ENCODE peak calls at places on chromosomes 4 and X, in nine cellular contexts. R is PC-3; C is kidney; X is uterus; M is left ventricle myocardium inferior; J is fibroblast of lung; H is naive thymus-derived CD4-positive, alpha-beta T cell; P is heart right ventricle; W is CD8-positive, alpha-beta memory T cell. N is an unnamed sample. For H3K9me3, the result is how much of the 10 kb centered on the place peaks cover.

GRCh38 chrX:150352114-150352513 is 11.0 kb upstream of the MAMLD1 start:
- DNase-seq in H (no peak), C (no peak), M (no peak), X (no peak), P (no peak), W (no peak), J (peak), R (peak), N (no peak)

GRCh38 chrX:151871244-151871643 is 41.4 kb upstream of the MAGEA4 start:
- DNase-seq in X (no peak), H (no peak), C (no peak), W (no peak), R (peak), P (no peak), J (peak), M (no peak), N (no peak)

GRCh38 chr4:3812211-3812934 is 46.2 kb downstream of the ADRA2C start:
- DNase-seq in J (no peak), P (no peak), W (no peak), H (no peak), X (no peak), C (peak), M (no peak), R (no peak), N (no peak)

GRCh38 chr4:113801882-113802281 is 40.3 kb upstream of the CAMK2D start:
- DNase-seq in H (no peak), C (no peak), P (no peak), X (no peak), M (no peak), J (no peak), R (no peak), W (no peak), N (no peak)

GRCh38 chrX:41589634-41590270 is 99.0 kb upstream of the GPR34 start:
- DNase-seq in W (no peak), M (no peak), J (peak), X (no peak), H (no peak), C (no peak), R (no peak), P (no peak), N (no peak)

GRCh38 chrX:119502727-119503483 is 34.7 kb downstream of the SLC25A5 start:
- DNase-seq in W (peak), M (no peak), P (no peak), H (peak), C (no peak), J (peak), R (peak), X (no peak), N (no peak)

GRCh38 chrX:10633722-10634121 is 13.3 kb upstream of the MID1 start:
- DNase-seq in P (peak), H (no peak), R (peak), M (peak), W (no peak), C (no peak), X (peak), J (peak), N (peak)

GRCh38 chrX:153184787-153185186 is 5.7 kb downstream of the MAGEA1 start:
- DNase-seq in J (no peak), P (no peak), X (no peak), H (no peak), W (no peak), R (no peak), C (no peak), M (no peak), N (no peak)

GRCh38 chrX:133415276-133416105 is at the start of gene GPC4:
- DNase-seq in C (peak), P (peak), R (peak), X (peak), H (no peak), W (no peak), M (peak), J (peak), N (peak)

GRCh38 chr4:2935762-2936743 is 27.2 kb downstream of the NOP14 start:
- DNase-seq in P (no peak), J (peak), M (peak), R (peak), H (no peak), C (peak), X (peak), W (peak), N (no peak)

GRCh38 chr4:47315346-47315745 is 148.2 kb downstream of the COMMD8 start:
- DNase-seq in C (no peak), H (no peak), J (peak), W (no peak), X (no peak), R (peak), P (no peak), M (no peak), N (no peak)

GRCh38 chr4:189206953-189207352 is 733.7 kb upstream of the FRG1 start:
- DNase-seq in J (no peak), C (no peak), H (no peak), X (no peak), P (no peak), R (no peak), M (no peak), W (no peak), N (no peak)

GRCh38 chr4:107747748-107748486 is 27.9 kb upstream of the PAPSS1 start:
- DNase-seq in C (no peak), X (no peak), J (no peak), H (no peak), M (no peak), W (no peak), P (no peak), R (peak), N (no peak)

GRCh38 chr4:82491251-82491960 is 61.0 kb downstream of the ENOPH1 start:
- DNase-seq in J (no peak), H (no peak), R (peak), C (no peak), P (no peak), M (no peak), X (no peak), W (no peak), N (no peak)

GRCh38 chr4:139844057-139844456 is 178.4 kb downstream of the MGST2 start:
- DNase-seq in X (no peak), R (no peak), P (no peak), C (no peak), W (no peak), J (no peak), M (no peak), H (no peak), N (no peak)

GRCh38 chr4:186021461-186022167 is 47.3 kb upstream of the TLR3 start:
- DNase-seq in P (peak), W (no peak), H (no peak), R (peak), X (peak), J (peak), M (no peak), C (peak), N (no peak)

GRCh38 chrX:118884552-118885138 is 61.0 kb downstream of the ZCCHC12 start:
- DNase-seq in H (no peak), P (no peak), R (peak), C (no peak), J (no peak), X (no peak), W (no peak), M (no peak), N (no peak)

GRCh38 chr4:15003891-15004700 is 1.8 kb downstream of the CPEB2 start:
- DNase-seq in R (peak), H (peak), P (peak), M (peak), X (peak), W (peak), J (peak), C (peak), N (peak)

GRCh38 chr4:6134612-6135220 is 65.6 kb downstream of the JAKMIP1 start:
- DNase-seq in J (no peak), W (peak), R (peak), X (no peak), H (no peak), M (no peak), P (no peak), C (no peak), N (no peak)

GRCh38 chrX:103565752-103566151 is 19.6 kb upstream of the TCEAL4 start:
- DNase-seq in X (no peak), W (no peak), M (no peak), H (no peak), R (peak), C (no peak), P (no peak), J (peak), N (no peak)

GRCh38 chrX:13364230-13364629 is 44.4 kb upstream of the ATXN3L start:
- DNase-seq in M (no peak), X (no peak), R (no peak), C (no peak), H (no peak), P (no peak), W (no peak), J (no peak), N (no peak)

GRCh38 chr4:121784975-121785374 is 16.1 kb upstream of the EXOSC9 start:
- DNase-seq in J (peak), H (no peak), R (peak), X (no peak), W (no peak), M (no peak), P (peak), C (no peak), N (no peak)

GRCh38 chr4:13990596-13991589 is 363.4 kb upstream of the BOD1L1 start:
- DNase-seq in J (no peak), X (no peak), R (no peak), W (no peak), C (no peak), P (no peak), M (no peak), H (no peak), N (no peak)

GRCh38 chr4:103718993-103719319 is 829 bp downstream of the TACR3 start:
- DNase-seq in X (no peak), W (no peak), H (no peak), J (no peak), P (no peak), R (no peak), M (no peak), C (peak), N (no peak)

GRCh38 chr4:119284876-119285611 is 36.9 kb downstream of the FABP2 start:
- DNase-seq in P (no peak), M (no peak), J (peak), C (no peak), R (peak), W (no peak), X (no peak), H (peak), N (no peak)

GRCh38 chrX:54407266-54407665 is 32.9 kb upstream of the TSR2 start:
- DNase-seq in W (no peak), H (no peak), P (no peak), J (no peak), C (no peak), X (no peak), M (no peak), R (no peak), N (no peak)

GRCh38 chrX:154805696-154806091 is 409 bp upstream of the MPP1 start:
- DNase-seq in R (no peak), P (no peak), M (no peak), X (no peak), C (no peak), W (no peak), J (peak), H (no peak), N (no peak)

GRCh38 chrX:18291006-18291545 is 63.4 kb downstream of the SCML2 start:
- DNase-seq in R (no peak), H (no peak), C (no peak), J (peak), X (no peak), M (no peak), W (no peak), P (no peak), N (no peak)

GRCh38 chr4:108744307-108744706 is 18.5 kb downstream of the ETNPPL start:
- DNase-seq in R (no peak), J (no peak), X (no peak), M (no peak), W (no peak), C (no peak), P (no peak), H (no peak), N (no peak)

GRCh38 chr4:143183513-143184216 is 1.1 kb upstream of the USP38 start:
- DNase-seq in J (no peak), W (no peak), R (peak), C (no peak), X (no peak), H (no peak), P (no peak), M (no peak), N (no peak)

GRCh38 chr4:81982846-81983540 is 390.8 kb downstream of the HNRNPD start:
- DNase-seq in C (no peak), P (no peak), R (no peak), H (no peak), X (no peak), J (no peak), W (no peak), M (no peak), N (no peak)

GRCh38 chr4:95263391-95263790 is 285.4 kb downstream of the UNC5C start:
- DNase-seq in C (no peak), M (no peak), J (no peak), W (no peak), H (no peak), R (no peak), P (peak), X (no peak), N (no peak)

GRCh38 chr4:19002170-19002569 is 980.6 kb upstream of the LCORL start:
- DNase-seq in X (no peak), C (no peak), H (no peak), P (no peak), R (no peak), M (no peak), J (no peak), W (no peak), N (no peak)
- H3K9me3 ChIP-seq in X (under half), C (under half), H (under half), P (under half), R (under half), M (under half), J (under half), W (under half), N (under half)

DNA sequence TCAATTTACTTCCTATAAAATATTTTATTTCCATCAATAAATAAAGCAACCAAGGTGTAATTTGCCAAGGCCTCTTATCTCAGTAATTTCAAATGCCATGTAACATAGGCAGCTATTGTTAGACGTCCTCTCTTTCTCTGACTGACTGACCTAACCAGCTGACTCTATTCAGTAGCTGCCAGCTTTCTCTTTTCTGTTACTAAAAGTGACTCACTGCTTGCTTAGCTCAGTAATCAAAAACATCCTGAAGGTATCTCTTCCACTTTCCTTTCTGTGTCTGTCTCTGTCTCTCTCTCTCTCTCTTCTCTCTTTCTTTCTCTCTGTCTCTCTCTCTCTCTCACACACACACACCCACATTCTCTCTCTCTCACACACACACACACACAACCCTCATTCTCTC is 134.2 kb downstream of the SPOCK3 start:
- DNase-seq in C (no peak), X (no peak), J (peak), R (peak), M (no peak), P (no peak), W (no peak), H (no peak), N (no peak)
- H3K9me3 ChIP-seq in C (under half), X (under half), J (under half), R (under half), M (under half), P (under half), W (under half), H (under half), N (under half)

DNA sequence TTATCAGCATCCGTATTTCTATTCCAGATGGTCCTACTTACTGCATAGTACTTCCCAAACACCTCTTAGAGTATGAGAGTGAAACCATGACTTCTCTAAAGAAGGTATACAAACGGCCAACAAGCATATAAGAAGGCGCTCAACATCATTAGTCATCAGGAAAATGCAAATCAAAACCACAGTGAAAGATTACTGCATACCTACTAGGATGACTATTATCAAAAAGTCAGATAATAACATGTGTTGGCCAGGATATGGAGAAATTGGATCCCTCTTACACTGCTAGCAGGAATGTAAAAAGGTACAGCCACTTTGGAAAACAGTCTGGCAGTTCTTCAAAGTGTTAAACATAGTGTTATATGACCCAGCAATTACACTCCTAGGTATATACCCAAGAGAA is 215.3 kb upstream of the CXorf66 start:
- DNase-seq in C (no peak), W (no peak), M (no peak), P (no peak), X (no peak), H (no peak), R (peak), J (peak), N (no peak)
- H3K9me3 ChIP-seq in C (under half), W (under half), M (under half), P (under half), X (under half), H (under half), R (under half), J (under half), N (under half)

GRCh38 chr4:92252846-92253245 is 50.9 kb upstream of the GRID2 start:
- DNase-seq in W (no peak), J (no peak), H (no peak), C (no peak), R (no peak), P (no peak), X (no peak), M (no peak), N (no peak)

GRCh38 chr4:92253986-92254671 is 49.6 kb upstream of the GRID2 start:
- DNase-seq in J (no peak), C (no peak), H (no peak), R (no peak), W (no peak), P (no peak), X (no peak), M (no peak), N (no peak)

GRCh38 chr4:92251711-92252110 is 52.1 kb upstream of the GRID2 start:
- DNase-seq in R (no peak), H (no peak), P (no peak), J (no peak), C (no peak), M (no peak), W (no peak), X (no peak), N (no peak)

GRCh38 chr4:92254767-92255442 is 48.9 kb upstream of the GRID2 start:
- DNase-seq in P (no peak), J (no peak), C (no peak), X (no peak), H (no peak), W (no peak), R (no peak), M (no peak), N (no peak)

GRCh38 chr4:92253550-92253949 is 50.2 kb upstream of the GRID2 start:
- DNase-seq in H (no peak), P (no peak), W (no peak), M (no peak), C (no peak), J (no peak), R (no peak), X (no peak), N (no peak)
- H3K9me3 ChIP-seq in H (under half), P (under half), W (under half), M (half or more), C (under half), J (under half), R (under half), X (under half), N (under half)

GRCh38 chrX:69543572-69543971 is 39.4 kb downstream of the NALF2 start:
- DNase-seq in H (no peak), J (no peak), R (no peak), X (no peak), P (no peak), C (peak), W (no peak), M (no peak), N (no peak)
- H3K9me3 ChIP-seq in H (under half), J (under half), R (under half), X (under half), P (under half), C (under half), W (under half), M (under half), N (under half)

DNA sequence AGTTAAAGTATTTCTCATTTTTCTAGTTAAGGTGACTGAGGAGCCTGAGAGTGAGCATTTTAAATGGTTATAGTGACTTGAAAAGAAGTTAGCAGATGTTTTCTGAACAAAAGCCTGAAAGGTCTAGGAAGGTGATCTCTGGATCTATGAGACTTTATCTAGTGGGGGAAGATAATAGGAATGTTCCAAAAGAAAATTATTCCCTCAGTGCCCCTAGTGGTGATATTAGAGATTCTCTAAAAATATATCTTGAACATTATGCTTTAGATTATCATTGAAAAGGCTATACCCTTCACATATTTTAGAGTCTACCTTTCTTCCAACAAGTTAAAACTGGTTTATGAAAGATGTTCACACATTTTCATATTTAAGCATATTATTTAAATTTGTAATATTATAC is 69.0 kb upstream of the SPANXN1 start:
- DNase-seq in M (no peak), R (peak), H (no peak), X (no peak), J (no peak), P (no peak), W (no peak), C (no peak), N (no peak)
- H3K9me3 ChIP-seq in M (under half), R (under half), H (under half), X (under half), J (under half), P (under half), W (under half), C (under half), N (under half)

GRCh38 chrX:884091-884490 is 253.5 kb downstream of the SHOX start:
- DNase-seq in X (no peak), J (no peak), W (no peak), R (no peak), P (no peak), C (no peak), H (no peak), M (no peak), N (no peak)

DNA sequence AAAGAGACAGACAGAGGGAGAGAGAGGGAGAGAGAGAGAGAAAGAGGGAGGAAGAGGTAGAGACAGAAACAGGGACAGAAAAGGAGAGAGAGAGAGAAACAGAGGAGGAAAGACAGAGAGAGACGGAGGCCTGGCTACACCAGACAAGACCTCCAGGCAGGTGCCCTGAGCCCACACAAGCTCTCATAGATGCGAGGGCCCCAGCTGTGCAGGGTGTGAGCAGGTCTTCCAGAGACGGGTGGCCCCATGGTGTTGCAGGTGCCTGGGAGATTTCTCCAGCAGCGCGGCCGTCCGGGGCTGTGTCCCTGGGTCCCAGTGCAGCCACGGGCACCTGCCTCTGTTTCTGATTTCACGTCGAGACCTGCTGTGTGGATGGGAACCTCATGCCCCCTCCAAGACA is 253.0 kb downstream of the SHOX start:
- DNase-seq in H (no peak), P (no peak), X (no peak), R (no peak), W (no peak), J (no peak), M (no peak), C (no peak), N (no peak)
- H3K9me3 ChIP-seq in H (under half), P (under half), X (under half), R (under half), W (under half), J (under half), M (under half), C (under half), N (under half)

GRCh38 chr4:40378619-40379018 is 43.5 kb downstream of the CHRNA9 start:
- DNase-seq in P (no peak), W (no peak), R (no peak), M (no peak), C (no peak), J (no peak), X (no peak), H (no peak), N (no peak)
- H3K9me3 ChIP-seq in P (under half), W (under half), R (under half), M (under half), C (under half), J (under half), X (under half), H (under half), N (under half)